ENCODE peak calls at places on chromosomes 5 and 9, in four cellular contexts. V is tibial artery; M is astrocyte of the spinal cord; G is CD8-positive, alpha-beta T cell. E is an unnamed sample.
A peak's percentile ranks its signal among the peaks of the same experiment; 100 is the strongest.

GRCh38 chr9:121556580-121556979 is 56.9 kb upstream of the GGTA1 start:
- DNase-seq in V (peak; percentile 64), M (peak; percentile 97), G (no peak), E (no peak)

GRCh38 chr5:104186100-104186499 is 623.5 kb upstream of the NUDT12 start:
- DNase-seq in V (no peak), M (peak; percentile 10), G (no peak), E (no peak)

GRCh38 chr5:158054388-158055092 is 195.6 kb upstream of the CLINT1 start:
- DNase-seq in V (no peak), M (no peak), G (no peak), E (no peak)

GRCh38 chr5:95619518-95620029 is 313 bp upstream of the GPR150 start:
- DNase-seq in V (no peak), M (no peak), G (no peak), E (no peak)

GRCh38 chr9:73179594-73179993 is 27.9 kb downstream of the ANXA1 start:
- DNase-seq in V (no peak), M (peak; percentile 54), G (no peak), E (no peak)

GRCh38 chr5:41510176-41510831 is at the start of gene PLCXD3:
- DNase-seq in V (peak; percentile 28), M (peak; percentile 4), G (no peak), E (no peak)

GRCh38 chr9:122015165-122015821 is 77.8 kb downstream of the TTLL11 start:
- DNase-seq in V (no peak), M (no peak), G (no peak), E (no peak)

GRCh38 chr5:122137702-122138101 is 8.4 kb downstream of the ZNF474 start:
- DNase-seq in V (no peak), M (no peak), G (no peak), E (no peak)

GRCh38 chr9:5838884-5839571 is 6.1 kb upstream of the ERMP1 start:
- DNase-seq in V (no peak), M (peak; percentile 29), G (no peak), E (peak; percentile 71)

GRCh38 chr9:111481885-111482636 is 2.1 kb downstream of the ECPAS start:
- DNase-seq in V (no peak), M (peak; percentile 32), G (no peak), E (no peak)

GRCh38 chr5:27038476-27038875 is at the start of gene CDH9:
- DNase-seq in V (no peak), M (peak; percentile 7), G (no peak), E (no peak)

GRCh38 chr9:33130501-33130900 is 36.6 kb downstream of the B4GALT1 start:
- DNase-seq in V (no peak), M (peak; percentile 37), G (no peak), E (no peak)

GRCh38 chr5:2748180-2748840 is 3.2 kb downstream of the IRX2 start:
- DNase-seq in V (no peak), M (no peak), G (no peak), E (no peak)

GRCh38 chr9:98121096-98121495 is 2.1 kb upstream of the TRIM14 start:
- DNase-seq in V (no peak), M (no peak), G (no peak), E (peak; percentile 68)

GRCh38 chr9:33381231-33381791 is 21.1 kb downstream of the AQP7 start:
- DNase-seq in V (no peak), M (peak; percentile 31), G (no peak), E (no peak)

GRCh38 chr9:126534431-126535186 is 79.1 kb upstream of the LMX1B start:
- DNase-seq in V (no peak), M (no peak), G (no peak), E (no peak)

GRCh38 chr5:174401793-174402192 is 322.6 kb upstream of the MSX2 start:
- DNase-seq in V (no peak), M (no peak), G (no peak), E (no peak)

GRCh38 chr5:174398171-174398570 is 326.2 kb upstream of the MSX2 start:
- DNase-seq in V (no peak), M (no peak), G (no peak), E (no peak)

GRCh38 chr5:174399411-174399810 is 325.0 kb upstream of the MSX2 start:
- DNase-seq in V (no peak), M (no peak), G (no peak), E (no peak)

GRCh38 chr5:174404848-174405247 is 319.5 kb upstream of the MSX2 start:
- DNase-seq in V (no peak), M (no peak), G (no peak), E (no peak)

GRCh38 chr5:174402224-174402812 is 322.1 kb upstream of the MSX2 start:
- DNase-seq in V (no peak), M (no peak), G (no peak), E (no peak)
- TF ChIP-seq CTCF in V (no peak), M (no peak), G (no peak), E (no peak)

DNA sequence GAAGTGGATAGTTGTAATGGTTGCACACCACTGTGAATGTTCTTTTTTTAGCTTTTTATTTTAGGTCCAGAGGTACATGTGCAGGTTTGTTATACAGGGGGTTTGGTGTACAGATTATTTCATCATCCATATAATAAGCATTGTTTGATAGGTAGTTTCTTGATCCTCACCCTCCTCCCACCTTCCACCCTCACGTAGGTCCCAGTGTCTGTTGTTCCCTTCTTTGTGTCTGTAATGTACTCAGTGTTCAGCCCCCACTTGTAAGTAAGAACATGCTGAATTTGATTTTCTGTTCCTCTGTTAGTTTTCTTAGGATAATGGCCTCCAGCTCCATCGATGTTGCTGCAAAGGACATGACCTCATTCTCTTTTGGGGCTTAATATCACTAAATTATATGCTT is 99.7 kb downstream of the HTR4 start:
- DNase-seq in V (no peak), M (no peak), G (no peak), E (no peak)
- H3K4me3 ChIP-seq in V (no peak overlapping the region), M (no peak overlapping the region), G (no peak overlapping the region), E (no peak overlapping the region)

DNA sequence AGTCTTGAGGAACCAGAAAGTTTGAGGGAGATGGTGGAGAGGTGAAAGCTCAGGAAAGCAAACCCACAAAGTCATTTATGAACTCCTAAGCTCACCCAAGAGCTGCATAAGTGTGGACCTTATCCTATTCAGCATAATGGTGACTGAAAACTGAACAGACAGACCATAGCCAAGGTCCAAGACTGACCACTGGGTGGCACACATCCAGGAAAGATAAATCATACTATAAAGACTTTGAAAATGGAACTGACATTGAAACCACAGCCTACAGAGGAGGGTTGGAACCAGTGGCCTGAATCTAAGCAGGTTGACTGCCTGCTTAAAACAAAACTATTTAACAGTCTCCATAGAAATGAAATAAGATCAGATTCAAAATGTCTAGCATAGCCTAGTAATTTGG is 121.1 kb upstream of the RGS7BP start:
- DNase-seq in V (no peak), M (peak; percentile 1), G (no peak), E (no peak)
- TF ChIP-seq CTCF in V (no peak), M (no peak), G (no peak), E (no peak)

GRCh38 chr9:26548766-26549290 is 343.8 kb downstream of the CAAP1 start:
- DNase-seq in V (no peak), M (no peak), G (no peak), E (no peak)

GRCh38 chr9:26551451-26551850 is 341.2 kb downstream of the CAAP1 start:
- DNase-seq in V (no peak), M (no peak), G (no peak), E (no peak)

DNA sequence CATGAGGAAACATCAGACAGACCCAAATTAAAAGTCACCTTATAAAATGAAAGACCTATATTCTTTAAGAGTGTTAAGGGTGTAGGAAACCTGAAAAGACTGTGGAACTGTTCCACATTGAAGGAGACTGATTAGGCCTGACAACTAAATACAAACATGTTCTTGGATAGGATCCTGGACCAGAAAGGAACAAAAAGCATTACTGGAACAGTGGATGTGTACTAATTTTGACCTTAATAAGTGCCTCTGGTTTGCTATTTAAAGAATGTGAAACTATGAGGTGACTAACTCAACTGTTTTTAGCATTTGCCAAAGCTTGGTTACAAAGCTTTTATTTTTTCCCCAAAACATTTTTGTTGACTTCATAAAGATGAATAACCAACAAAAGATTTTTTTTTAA is 340.6 kb downstream of the CAAP1 start:
- DNase-seq in V (no peak), M (no peak), G (no peak), E (no peak)
- H3K4me3 ChIP-seq in V (no peak overlapping the region), M (no peak overlapping the region), G (no peak overlapping the region), E (no peak overlapping the region)

DNA sequence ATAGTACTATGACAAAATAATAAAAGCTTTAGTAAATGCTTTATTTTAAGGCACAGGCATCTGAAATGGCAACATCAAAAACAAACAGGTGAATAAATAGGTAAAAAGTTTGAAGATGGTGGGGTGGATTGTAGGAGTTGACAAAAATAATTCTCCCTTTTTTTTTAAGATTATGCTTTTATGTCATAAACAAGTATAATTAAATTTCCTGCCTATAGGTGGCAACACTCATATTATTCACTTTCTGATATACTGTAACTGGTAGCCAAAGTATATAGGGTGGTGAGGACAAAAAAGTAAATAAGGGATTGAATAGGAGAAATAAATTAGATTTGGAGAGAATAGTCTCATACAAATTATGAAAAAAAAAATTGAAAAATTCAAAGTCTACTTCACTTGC is 120.0 kb upstream of the ACOT12 start:
- DNase-seq in V (no peak), M (peak; percentile 26), G (no peak), E (no peak)
- TF ChIP-seq CTCF in V (no peak), M (peak; percentile 28), G (peak; percentile 51), E (peak; percentile 29)

DNA sequence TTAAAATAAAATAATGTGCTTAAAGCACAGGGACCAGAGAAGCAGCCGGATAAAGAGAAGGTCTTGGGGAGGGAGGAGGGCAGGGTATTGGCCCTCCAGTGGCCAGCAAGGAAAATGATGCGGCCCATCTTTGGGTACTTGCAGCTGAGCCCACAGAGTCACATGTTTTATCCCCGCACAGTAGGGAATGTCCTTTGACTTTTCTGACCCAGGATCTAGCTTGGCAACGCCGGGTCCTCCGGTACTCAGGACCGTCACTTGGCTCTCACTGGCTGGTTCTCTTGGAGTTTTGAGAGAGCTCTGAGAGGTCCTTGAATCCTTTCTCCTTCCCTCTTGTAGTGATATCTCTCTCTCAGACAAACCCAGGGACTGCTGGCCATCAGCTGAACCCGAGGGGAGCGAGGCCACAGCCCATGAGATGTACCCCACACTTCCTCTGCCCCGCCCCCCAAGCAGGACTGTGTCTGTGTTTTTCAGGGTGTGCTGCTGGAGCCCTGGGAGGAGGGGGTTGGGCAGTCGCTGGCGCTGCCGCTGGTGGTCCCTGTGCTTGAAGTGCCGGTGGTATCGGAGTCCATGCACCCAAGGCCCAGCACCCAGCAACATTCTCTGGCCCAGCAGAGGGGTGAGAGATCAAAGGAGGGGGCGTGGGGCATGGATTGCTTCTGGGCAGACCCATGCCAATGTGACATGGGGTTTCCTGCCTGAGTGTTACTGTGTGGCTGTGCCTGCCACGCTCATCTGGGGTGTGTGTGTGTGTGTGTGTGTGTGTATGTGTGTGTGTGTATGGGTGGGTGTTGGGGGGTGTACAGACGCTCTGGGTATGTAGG is 35.5 kb upstream of the HSPA9 start:
- DNase-seq in V (no peak), M (no peak), G (no peak), E (no peak)
- H3K4me3 ChIP-seq in V (peak overlapping the region; percentile 31), M (peak overlapping the region; percentile 28), G (no peak overlapping the region), E (peak overlapping the region; percentile 28)

GRCh38 chr5:145903862-145904261 is 31.0 kb upstream of the GRXCR2 start:
- DNase-seq in V (no peak), M (peak; percentile 24), G (no peak), E (no peak)
- TF ChIP-seq CTCF in V (no peak), M (no peak), G (no peak), E (no peak)